ENCODE peak calls at places on chromosomes 11 and 22, in six cellular contexts. One of them, this sample, is unnamed.

GRCh38 chr11:25943777-25944661 is 387.9 kb upstream of the ANO3 start:
- DNase-seq in neuronal stem cell: no peak
- DNase-seq in H1: no peak
- DNase-seq in IMR-90: no peak
- DNase-seq in trophoblast cell: no peak
- DNase-seq in mesenchymal stem cell: no peak
- DNase-seq in this sample: peak

GRCh38 chr11:2173150-2173693 is 1.6 kb upstream of the TH start:
- DNase-seq in neuronal stem cell: no peak
- DNase-seq in H1: no peak
- DNase-seq in IMR-90: no peak
- DNase-seq in trophoblast cell: no peak
- DNase-seq in mesenchymal stem cell: no peak
- DNase-seq in this sample: peak

GRCh38 chr11:58652726-58653280 is 30.3 kb downstream of the CNTF start:
- DNase-seq in neuronal stem cell: no peak
- DNase-seq in H1: no peak
- DNase-seq in IMR-90: no peak
- DNase-seq in trophoblast cell: no peak
- DNase-seq in mesenchymal stem cell: no peak
- DNase-seq in this sample: no peak

GRCh38 chr11:27465629-27466028 is 7.0 kb downstream of the LGR4 start:
- DNase-seq in neuronal stem cell: no peak
- DNase-seq in H1: no peak
- DNase-seq in IMR-90: no peak
- DNase-seq in trophoblast cell: no peak
- DNase-seq in mesenchymal stem cell: no peak
- DNase-seq in this sample: no peak

GRCh38 chr11:79052539-79052938 is 388.3 kb downstream of the TENM4 start:
- DNase-seq in neuronal stem cell: no peak
- DNase-seq in H1: no peak
- DNase-seq in IMR-90: no peak
- DNase-seq in trophoblast cell: no peak
- DNase-seq in mesenchymal stem cell: no peak
- DNase-seq in this sample: peak

GRCh38 chr11:19511413-19512183 is 201.0 kb upstream of the NAV2 start:
- DNase-seq in neuronal stem cell: no peak
- DNase-seq in H1: no peak
- DNase-seq in IMR-90: no peak
- DNase-seq in trophoblast cell: no peak
- DNase-seq in mesenchymal stem cell: peak
- DNase-seq in this sample: no peak

GRCh38 chr11:94776351-94777321 is 8.5 kb downstream of the AMOTL1 start:
- DNase-seq in neuronal stem cell: no peak
- DNase-seq in H1: no peak
- DNase-seq in IMR-90: peak
- DNase-seq in trophoblast cell: peak
- DNase-seq in mesenchymal stem cell: peak
- DNase-seq in this sample: no peak

GRCh38 chr22:44412136-44412731 is 85.8 kb downstream of the RTL6 start:
- DNase-seq in neuronal stem cell: no peak
- DNase-seq in H1: no peak
- DNase-seq in IMR-90: no peak
- DNase-seq in trophoblast cell: no peak
- DNase-seq in mesenchymal stem cell: no peak
- DNase-seq in this sample: peak

GRCh38 chr11:3627291-3627690 is 14.5 kb downstream of the ART5 start:
- DNase-seq in neuronal stem cell: no peak
- DNase-seq in H1: no peak
- DNase-seq in IMR-90: peak
- DNase-seq in trophoblast cell: no peak
- DNase-seq in mesenchymal stem cell: peak
- DNase-seq in this sample: no peak

DNA sequence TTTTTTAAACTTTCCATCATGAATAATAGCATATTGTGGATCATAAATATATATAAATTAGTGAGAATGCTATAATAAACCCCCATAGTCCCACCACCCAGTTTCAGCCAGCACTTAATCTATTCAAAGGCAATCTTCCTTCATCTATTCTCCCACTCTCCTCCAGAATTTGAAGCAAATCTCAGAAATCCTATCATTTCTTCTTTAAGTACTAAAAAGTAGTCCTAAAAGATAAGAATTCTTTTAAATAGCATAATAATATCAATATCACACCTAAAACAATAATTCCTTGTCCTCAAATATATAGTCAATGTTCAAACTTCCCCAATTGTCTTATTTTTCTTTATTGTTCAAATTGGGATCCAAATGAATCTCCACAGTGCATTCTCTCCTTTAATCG is 24.6 kb upstream of the ROBO3 start:
- DNase-seq in neuronal stem cell: no peak
- DNase-seq in H1: no peak
- DNase-seq in IMR-90: no peak
- DNase-seq in trophoblast cell: no peak
- DNase-seq in mesenchymal stem cell: no peak
- DNase-seq in this sample: no peak
- H3K18ac ChIP-seq in neuronal stem cell: no peak
- H3K18ac ChIP-seq in H1: no peak
- H3K18ac ChIP-seq in IMR-90: no peak
- H3K18ac ChIP-seq in trophoblast cell: no peak
- H3K18ac ChIP-seq in mesenchymal stem cell: no peak
- H3K18ac ChIP-seq in this sample: no peak

GRCh38 chr22:20083891-20084546 is 4.0 kb downstream of the DGCR8 start:
- DNase-seq in neuronal stem cell: no peak
- DNase-seq in H1: no peak
- DNase-seq in IMR-90: no peak
- DNase-seq in trophoblast cell: no peak
- DNase-seq in mesenchymal stem cell: no peak
- DNase-seq in this sample: no peak
- H3K27ac ChIP-seq in neuronal stem cell: peak
- H3K27ac ChIP-seq in H1: no peak
- H3K27ac ChIP-seq in IMR-90: no peak
- H3K27ac ChIP-seq in trophoblast cell: no peak
- H3K27ac ChIP-seq in mesenchymal stem cell: no peak
- H3K27ac ChIP-seq in this sample: no peak

GRCh38 chr11:34036456-34036855 is 15.1 kb upstream of the CAPRIN1 start:
- DNase-seq in neuronal stem cell: no peak
- DNase-seq in H1: no peak
- DNase-seq in IMR-90: no peak
- DNase-seq in trophoblast cell: no peak
- DNase-seq in mesenchymal stem cell: no peak
- DNase-seq in this sample: no peak
- H4K91ac ChIP-seq in neuronal stem cell: no peak
- H4K91ac ChIP-seq in H1: no peak
- H4K91ac ChIP-seq in IMR-90: no peak
- H4K91ac ChIP-seq in trophoblast cell: no peak
- H4K91ac ChIP-seq in mesenchymal stem cell: no peak
- H4K91ac ChIP-seq in this sample: no peak

GRCh38 chr11:74100231-74100630 is 70.6 kb downstream of the C2CD3 start:
- DNase-seq in neuronal stem cell: no peak
- DNase-seq in H1: no peak
- DNase-seq in IMR-90: no peak
- DNase-seq in trophoblast cell: no peak
- DNase-seq in mesenchymal stem cell: no peak
- DNase-seq in this sample: no peak
- H3K18ac ChIP-seq in neuronal stem cell: no peak
- H3K18ac ChIP-seq in H1: no peak
- H3K18ac ChIP-seq in IMR-90: no peak
- H3K18ac ChIP-seq in trophoblast cell: no peak
- H3K18ac ChIP-seq in mesenchymal stem cell: no peak
- H3K18ac ChIP-seq in this sample: no peak

GRCh38 chr11:64015935-64016468 is 19.7 kb upstream of the FLRT1 start:
- DNase-seq in neuronal stem cell: no peak
- DNase-seq in H1: no peak
- DNase-seq in IMR-90: no peak
- DNase-seq in trophoblast cell: no peak
- DNase-seq in mesenchymal stem cell: no peak
- DNase-seq in this sample: no peak
- H3K27ac ChIP-seq in neuronal stem cell: no peak
- H3K27ac ChIP-seq in H1: no peak
- H3K27ac ChIP-seq in IMR-90: no peak
- H3K27ac ChIP-seq in trophoblast cell: no peak
- H3K27ac ChIP-seq in mesenchymal stem cell: no peak
- H3K27ac ChIP-seq in this sample: no peak

DNA sequence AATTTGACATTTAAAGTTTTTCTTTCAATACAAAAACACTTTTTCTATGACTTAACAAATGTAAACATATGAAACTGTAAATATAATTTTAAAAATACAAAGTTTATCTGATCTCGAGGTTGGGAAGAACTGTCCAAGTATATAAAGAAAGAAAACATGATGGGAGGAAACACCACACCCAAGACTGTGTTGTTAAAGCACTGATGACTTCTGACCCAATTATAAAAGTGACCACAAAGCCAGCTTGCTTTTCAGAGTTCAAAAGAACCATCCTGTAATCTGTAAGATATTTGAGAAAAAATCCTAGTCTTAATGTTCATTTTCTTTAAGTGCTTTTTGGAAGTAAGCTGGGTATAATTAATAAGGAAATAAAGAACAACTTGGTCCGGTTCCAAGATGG is 15.6 kb downstream of the CEP57 start:
- DNase-seq in neuronal stem cell: no peak
- DNase-seq in H1: no peak
- DNase-seq in IMR-90: no peak
- DNase-seq in trophoblast cell: no peak
- DNase-seq in mesenchymal stem cell: no peak
- DNase-seq in this sample: no peak
- H4K91ac ChIP-seq in neuronal stem cell: no peak
- H4K91ac ChIP-seq in H1: no peak
- H4K91ac ChIP-seq in IMR-90: no peak
- H4K91ac ChIP-seq in trophoblast cell: no peak
- H4K91ac ChIP-seq in mesenchymal stem cell: no peak
- H4K91ac ChIP-seq in this sample: no peak

GRCh38 chr11:46347637-46348311 is 511 bp downstream of the DGKZ start:
- DNase-seq in neuronal stem cell: no peak
- DNase-seq in H1: no peak
- DNase-seq in IMR-90: no peak
- DNase-seq in trophoblast cell: no peak
- DNase-seq in mesenchymal stem cell: no peak
- DNase-seq in this sample: no peak
- H3K18ac ChIP-seq in neuronal stem cell: peak
- H3K18ac ChIP-seq in H1: no peak
- H3K18ac ChIP-seq in IMR-90: no peak
- H3K18ac ChIP-seq in trophoblast cell: peak
- H3K18ac ChIP-seq in mesenchymal stem cell: peak
- H3K18ac ChIP-seq in this sample: no peak